ENCODE peak calls at places on chromosomes 4 and X, in six cellular contexts. One of them, this sample, is unnamed.

GRCh38 chrX:106955004-106955772 is 35.0 kb downstream of the CLDN2 start:
- DNase-seq in mammary epithelial cell: peak; percentile 35
- DNase-seq in tibial artery: no peak
- DNase-seq in A673: no peak
- DNase-seq in lower lobe of right lung: no peak
- DNase-seq in neural progenitor cell: no peak
- DNase-seq in this sample: no peak

GRCh38 chr4:85149656-85150055 is 183.2 kb upstream of the WDFY3 start:
- DNase-seq in tibial artery: no peak
- DNase-seq in neural progenitor cell: no peak
- DNase-seq in lower lobe of right lung: no peak
- DNase-seq in mammary epithelial cell: peak; percentile 19
- DNase-seq in A673: no peak
- DNase-seq in this sample: no peak

GRCh38 chr4:122552898-122553297 is 68.0 kb downstream of the IL21 start:
- DNase-seq in lower lobe of right lung: no peak
- DNase-seq in A673: no peak
- DNase-seq in neural progenitor cell: no peak
- DNase-seq in mammary epithelial cell: peak; percentile 36
- DNase-seq in tibial artery: no peak
- DNase-seq in this sample: no peak

GRCh38 chr4:160353548-160353947 is 1250.7 kb downstream of the RAPGEF2 start:
- DNase-seq in neural progenitor cell: no peak
- DNase-seq in tibial artery: no peak
- DNase-seq in lower lobe of right lung: no peak
- DNase-seq in A673: peak; percentile 53
- DNase-seq in mammary epithelial cell: no peak
- DNase-seq in this sample: no peak

GRCh38 chrX:73127700-73128241 is 48.5 kb upstream of the PABPC1L2A start:
- DNase-seq in tibial artery: no peak
- DNase-seq in mammary epithelial cell: no peak
- DNase-seq in A673: no peak
- DNase-seq in neural progenitor cell: peak; percentile 3
- DNase-seq in lower lobe of right lung: no peak
- DNase-seq in this sample: no peak

GRCh38 chrX:141662781-141663180 is 35.8 kb downstream of the SPANXD start:
- DNase-seq in A673: no peak
- DNase-seq in lower lobe of right lung: no peak
- DNase-seq in tibial artery: no peak
- DNase-seq in mammary epithelial cell: no peak
- DNase-seq in neural progenitor cell: no peak
- DNase-seq in this sample: no peak

GRCh38 chr4:74659576-74660411 is 134.5 kb downstream of the BTC start:
- DNase-seq in A673: peak; percentile 84
- DNase-seq in mammary epithelial cell: peak; percentile 100
- DNase-seq in tibial artery: no peak
- DNase-seq in lower lobe of right lung: no peak
- DNase-seq in neural progenitor cell: no peak
- DNase-seq in this sample: no peak

GRCh38 chrX:104459796-104460195 is 106.2 kb upstream of the IL1RAPL2 start:
- DNase-seq in A673: no peak
- DNase-seq in lower lobe of right lung: no peak
- DNase-seq in mammary epithelial cell: no peak
- DNase-seq in tibial artery: no peak
- DNase-seq in neural progenitor cell: no peak
- DNase-seq in this sample: no peak

GRCh38 chrX:119230850-119231249 is 5.2 kb upstream of the PGRMC1 start:
- DNase-seq in tibial artery: no peak
- DNase-seq in mammary epithelial cell: no peak
- DNase-seq in A673: no peak
- DNase-seq in lower lobe of right lung: no peak
- DNase-seq in neural progenitor cell: no peak
- DNase-seq in this sample: no peak

GRCh38 chr4:78557841-78558240 is 6.3 kb downstream of the ANXA3 start:
- DNase-seq in A673: no peak
- DNase-seq in tibial artery: no peak
- DNase-seq in mammary epithelial cell: no peak
- DNase-seq in neural progenitor cell: no peak
- DNase-seq in lower lobe of right lung: no peak
- DNase-seq in this sample: no peak

GRCh38 chrX:141903400-141904155 is at the start of gene MAGEC1:
- DNase-seq in lower lobe of right lung: no peak
- DNase-seq in A673: no peak
- DNase-seq in tibial artery: no peak
- DNase-seq in neural progenitor cell: no peak
- DNase-seq in mammary epithelial cell: no peak
- DNase-seq in this sample: no peak

GRCh38 chr4:108774809-108775530 is 12.1 kb upstream of the ETNPPL start:
- DNase-seq in lower lobe of right lung: peak; percentile 58
- DNase-seq in tibial artery: peak; percentile 73
- DNase-seq in mammary epithelial cell: no peak
- DNase-seq in neural progenitor cell: no peak
- DNase-seq in A673: peak; percentile 37
- DNase-seq in this sample: no peak

GRCh38 chrX:123779908-123780396 is 47.1 kb upstream of the THOC2 start:
- DNase-seq in neural progenitor cell: no peak
- DNase-seq in lower lobe of right lung: no peak
- DNase-seq in tibial artery: no peak
- DNase-seq in A673: no peak
- DNase-seq in mammary epithelial cell: no peak
- DNase-seq in this sample: no peak

GRCh38 chrX:40267334-40268118 is 169.8 kb upstream of the BCOR start:
- DNase-seq in neural progenitor cell: no peak
- DNase-seq in tibial artery: peak; percentile 76
- DNase-seq in mammary epithelial cell: no peak
- DNase-seq in A673: no peak
- DNase-seq in lower lobe of right lung: no peak
- DNase-seq in this sample: no peak

GRCh38 chrX:127138218-127138617 is 318.7 kb downstream of the PRR32 start:
- DNase-seq in mammary epithelial cell: no peak
- DNase-seq in lower lobe of right lung: no peak
- DNase-seq in A673: no peak
- DNase-seq in neural progenitor cell: no peak
- DNase-seq in tibial artery: no peak
- DNase-seq in this sample: no peak

GRCh38 chr4:134202557-134202956 is 968 bp upstream of the PABPC4L start:
- DNase-seq in A673: no peak
- DNase-seq in lower lobe of right lung: no peak
- DNase-seq in tibial artery: no peak
- DNase-seq in mammary epithelial cell: no peak
- DNase-seq in neural progenitor cell: no peak
- DNase-seq in this sample: no peak

GRCh38 chrX:67961516-67961915 is 417.7 kb downstream of the AR start:
- DNase-seq in lower lobe of right lung: no peak
- DNase-seq in tibial artery: no peak
- DNase-seq in neural progenitor cell: no peak
- DNase-seq in mammary epithelial cell: no peak
- DNase-seq in A673: no peak
- DNase-seq in this sample: no peak

GRCh38 chr4:161931089-161931488 is 232.7 kb downstream of the FSTL5 start:
- DNase-seq in tibial artery: no peak
- DNase-seq in A673: no peak
- DNase-seq in neural progenitor cell: no peak
- DNase-seq in mammary epithelial cell: peak; percentile 58
- DNase-seq in lower lobe of right lung: no peak
- DNase-seq in this sample: no peak

GRCh38 chrX:30065226-30065625 is 150.1 kb upstream of the MAGEB2 start:
- DNase-seq in tibial artery: no peak
- DNase-seq in lower lobe of right lung: no peak
- DNase-seq in mammary epithelial cell: no peak
- DNase-seq in neural progenitor cell: no peak
- DNase-seq in A673: no peak
- DNase-seq in this sample: no peak

GRCh38 chr4:113596396-113596795 is 165.1 kb downstream of the CAMK2D start:
- DNase-seq in neural progenitor cell: no peak
- DNase-seq in tibial artery: no peak
- DNase-seq in lower lobe of right lung: no peak
- DNase-seq in A673: no peak
- DNase-seq in mammary epithelial cell: peak; percentile 63
- DNase-seq in this sample: no peak

GRCh38 chrX:17032351-17032750 is 85.9 kb downstream of the REPS2 start:
- DNase-seq in A673: no peak
- DNase-seq in tibial artery: peak; percentile 68
- DNase-seq in neural progenitor cell: no peak
- DNase-seq in lower lobe of right lung: no peak
- DNase-seq in mammary epithelial cell: peak; percentile 79
- DNase-seq in this sample: no peak

GRCh38 chr4:39587881-39588280 is 50.8 kb downstream of the SMIM14 start:
- DNase-seq in mammary epithelial cell: peak; percentile 49
- DNase-seq in A673: no peak
- DNase-seq in neural progenitor cell: no peak
- DNase-seq in lower lobe of right lung: no peak
- DNase-seq in tibial artery: no peak
- DNase-seq in this sample: no peak

GRCh38 chrX:1453390-1453783 is 678 bp upstream of the ASMTL start:
- DNase-seq in A673: no peak
- DNase-seq in lower lobe of right lung: peak; percentile 87
- DNase-seq in tibial artery: no peak
- DNase-seq in mammary epithelial cell: no peak
- DNase-seq in neural progenitor cell: no peak
- DNase-seq in this sample: no peak

GRCh38 chr4:38759077-38759789 is 23.6 kb downstream of the TLR10 start:
- DNase-seq in neural progenitor cell: peak; percentile 67
- DNase-seq in lower lobe of right lung: no peak
- DNase-seq in mammary epithelial cell: peak; percentile 24
- DNase-seq in A673: peak; percentile 62
- DNase-seq in tibial artery: peak; percentile 70
- DNase-seq in this sample: no peak

GRCh38 chrX:43813898-43814297 is 68.4 kb downstream of the MAOB start:
- DNase-seq in mammary epithelial cell: no peak
- DNase-seq in A673: peak; percentile 52
- DNase-seq in lower lobe of right lung: no peak
- DNase-seq in tibial artery: no peak
- DNase-seq in neural progenitor cell: peak; percentile 59
- DNase-seq in this sample: no peak

GRCh38 chr4:17027495-17027894 is 129.1 kb upstream of the LDB2 start:
- DNase-seq in mammary epithelial cell: peak; percentile 33
- DNase-seq in tibial artery: no peak
- DNase-seq in neural progenitor cell: no peak
- DNase-seq in lower lobe of right lung: no peak
- DNase-seq in A673: peak; percentile 80
- DNase-seq in this sample: no peak

GRCh38 chr4:6699903-6700302 is 6.2 kb downstream of the S100P start:
- DNase-seq in tibial artery: no peak
- DNase-seq in A673: no peak
- DNase-seq in neural progenitor cell: no peak
- DNase-seq in mammary epithelial cell: no peak
- DNase-seq in lower lobe of right lung: no peak
- DNase-seq in this sample: no peak

GRCh38 chr4:70280567-70280966 is 38.2 kb downstream of the CSN3 start:
- DNase-seq in neural progenitor cell: no peak
- DNase-seq in tibial artery: no peak
- DNase-seq in A673: no peak
- DNase-seq in mammary epithelial cell: no peak
- DNase-seq in lower lobe of right lung: peak; percentile 50
- DNase-seq in this sample: no peak

GRCh38 chrX:150546711-150547153 is 21.7 kb upstream of the MTM1 start:
- DNase-seq in lower lobe of right lung: no peak
- DNase-seq in tibial artery: peak; percentile 68
- DNase-seq in neural progenitor cell: no peak
- DNase-seq in A673: no peak
- DNase-seq in mammary epithelial cell: no peak
- DNase-seq in this sample: no peak

GRCh38 chr4:11542952-11543351 is 114.3 kb upstream of the HS3ST1 start:
- DNase-seq in lower lobe of right lung: no peak
- DNase-seq in neural progenitor cell: no peak
- DNase-seq in mammary epithelial cell: no peak
- DNase-seq in A673: no peak
- DNase-seq in tibial artery: no peak
- DNase-seq in this sample: no peak
- H3K4me1 ChIP-seq in lower lobe of right lung: no peaks in the 10 kb centered on the region
- H3K4me1 ChIP-seq in neural progenitor cell: no peaks in the 10 kb centered on the region
- H3K4me1 ChIP-seq in mammary epithelial cell: peaks cover 33% of the 10 kb centered on the region
- H3K4me1 ChIP-seq in A673: no peaks in the 10 kb centered on the region
- H3K4me1 ChIP-seq in tibial artery: no peaks in the 10 kb centered on the region
- H3K4me1 ChIP-seq in this sample: peaks cover 23% of the 10 kb centered on the region

DNA sequence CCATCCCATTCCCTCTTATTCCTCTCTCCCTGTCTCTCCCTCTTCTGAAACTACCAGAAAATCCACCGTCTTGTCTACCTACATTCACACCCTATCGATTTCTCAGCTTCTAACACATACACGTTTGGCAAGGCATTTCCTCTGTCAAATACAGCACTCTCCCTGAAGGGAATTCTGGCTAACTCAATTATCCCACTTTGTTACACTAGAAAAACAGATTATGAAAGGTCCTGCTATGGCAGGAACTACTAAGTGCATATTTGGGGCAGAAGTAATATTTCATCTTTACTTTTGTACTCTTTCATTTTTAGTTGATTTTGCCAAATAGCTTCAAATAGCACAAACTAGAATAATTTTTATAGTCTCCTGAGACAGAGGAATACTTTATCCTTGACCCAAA is 46.6 kb upstream of the KLHL8 start:
- DNase-seq in tibial artery: no peak
- DNase-seq in neural progenitor cell: no peak
- DNase-seq in lower lobe of right lung: no peak
- DNase-seq in mammary epithelial cell: no peak
- DNase-seq in A673: no peak
- DNase-seq in this sample: no peak
- H3K27ac ChIP-seq in tibial artery: no peak overlapping the region
- H3K27ac ChIP-seq in neural progenitor cell: no peak overlapping the region
- H3K27ac ChIP-seq in lower lobe of right lung: no peak overlapping the region
- H3K27ac ChIP-seq in mammary epithelial cell: no peak overlapping the region
- H3K27ac ChIP-seq in A673: no peak overlapping the region
- H3K27ac ChIP-seq in this sample: no peak overlapping the region

GRCh38 chr4:8422786-8423185 is 17.7 kb downstream of the ACOX3 start:
- DNase-seq in lower lobe of right lung: no peak
- DNase-seq in neural progenitor cell: no peak
- DNase-seq in tibial artery: no peak
- DNase-seq in A673: no peak
- DNase-seq in mammary epithelial cell: no peak
- DNase-seq in this sample: no peak

GRCh38 chr4:8428288-8429097 is 12.0 kb downstream of the ACOX3 start:
- DNase-seq in tibial artery: peak; percentile 94
- DNase-seq in mammary epithelial cell: peak; percentile 85
- DNase-seq in A673: peak; percentile 86
- DNase-seq in neural progenitor cell: peak; percentile 96
- DNase-seq in lower lobe of right lung: peak; percentile 91
- DNase-seq in this sample: peak; percentile 83

GRCh38 chr4:8431553-8431952 is 9.0 kb downstream of the ACOX3 start:
- DNase-seq in A673: no peak
- DNase-seq in neural progenitor cell: no peak
- DNase-seq in mammary epithelial cell: no peak
- DNase-seq in tibial artery: no peak
- DNase-seq in lower lobe of right lung: no peak
- DNase-seq in this sample: no peak

GRCh38 chr4:8427761-8428287 is 12.7 kb downstream of the ACOX3 start:
- DNase-seq in neural progenitor cell: peak; percentile 35
- DNase-seq in tibial artery: peak; percentile 74
- DNase-seq in mammary epithelial cell: peak; percentile 53
- DNase-seq in A673: peak; percentile 12
- DNase-seq in lower lobe of right lung: no peak
- DNase-seq in this sample: no peak

GRCh38 chr4:8427262-8427661 is 13.3 kb downstream of the ACOX3 start:
- DNase-seq in neural progenitor cell: no peak
- DNase-seq in mammary epithelial cell: no peak
- DNase-seq in A673: no peak
- DNase-seq in tibial artery: no peak
- DNase-seq in lower lobe of right lung: no peak
- DNase-seq in this sample: no peak
- H3K4me3 ChIP-seq in neural progenitor cell: peak overlapping the region; percentile 71
- H3K4me3 ChIP-seq in mammary epithelial cell: peak overlapping the region; percentile 74
- H3K4me3 ChIP-seq in A673: peak overlapping the region; percentile 85
- H3K4me3 ChIP-seq in tibial artery: peak overlapping the region; percentile 72
- H3K4me3 ChIP-seq in lower lobe of right lung: peak overlapping the region; percentile 81
- H3K4me3 ChIP-seq in this sample: peak overlapping the region; percentile 53

GRCh38 chr4:4667643-4668081 is 125.8 kb upstream of the STX18 start:
- DNase-seq in neural progenitor cell: peak; percentile 47
- DNase-seq in lower lobe of right lung: no peak
- DNase-seq in tibial artery: no peak
- DNase-seq in A673: no peak
- DNase-seq in mammary epithelial cell: no peak
- DNase-seq in this sample: no peak
- H3K4me1 ChIP-seq in neural progenitor cell: peaks cover 33% of the 10 kb centered on the region
- H3K4me1 ChIP-seq in lower lobe of right lung: no peaks in the 10 kb centered on the region
- H3K4me1 ChIP-seq in tibial artery: no peaks in the 10 kb centered on the region
- H3K4me1 ChIP-seq in A673: peaks cover 10% of the 10 kb centered on the region
- H3K4me1 ChIP-seq in mammary epithelial cell: no peaks in the 10 kb centered on the region
- H3K4me1 ChIP-seq in this sample: peaks cover 14% of the 10 kb centered on the region

This sample was measured in RWPE2.